ENCODE peak calls at places on chromosomes 7 and 10, in seven cellular contexts. One of them, this sample, is unnamed.
A peak's percentile ranks its signal among the peaks of the same experiment; 100 is the strongest.

GRCh38 chr7:143405158-143405557 is 3.5 kb downstream of the EPHA1 start:
- DNase-seq in SK-N-DZ: no peak
- DNase-seq in ELR: no peak
- DNase-seq in HCT116: no peak
- DNase-seq in GM12892: no peak
- DNase-seq in iris pigment epithelial cell: no peak
- DNase-seq in CD4-positive, CD25-positive, alpha-beta regulatory T cell: no peak
- DNase-seq in this sample: no peak

GRCh38 chr10:127216786-127217185 is 20.4 kb upstream of the INSYN2A start:
- DNase-seq in iris pigment epithelial cell: no peak
- DNase-seq in CD4-positive, CD25-positive, alpha-beta regulatory T cell: no peak
- DNase-seq in HCT116: no peak
- DNase-seq in ELR: no peak
- DNase-seq in GM12892: no peak
- DNase-seq in SK-N-DZ: no peak
- DNase-seq in this sample: no peak

GRCh38 chr7:126727930-126728331 is 524.8 kb downstream of the GRM8 start:
- DNase-seq in iris pigment epithelial cell: peak; percentile 78
- DNase-seq in GM12892: no peak
- DNase-seq in ELR: peak; percentile 82
- DNase-seq in SK-N-DZ: no peak
- DNase-seq in CD4-positive, CD25-positive, alpha-beta regulatory T cell: no peak
- DNase-seq in HCT116: no peak
- DNase-seq in this sample: no peak

GRCh38 chr10:89792187-89792586 is 90.8 kb downstream of the KIF20B start:
- DNase-seq in iris pigment epithelial cell: peak; percentile 45
- DNase-seq in CD4-positive, CD25-positive, alpha-beta regulatory T cell: no peak
- DNase-seq in SK-N-DZ: no peak
- DNase-seq in HCT116: no peak
- DNase-seq in GM12892: no peak
- DNase-seq in ELR: peak; percentile 58
- DNase-seq in this sample: no peak

GRCh38 chr7:103866919-103867318 is 122.5 kb downstream of the RELN start:
- DNase-seq in CD4-positive, CD25-positive, alpha-beta regulatory T cell: no peak
- DNase-seq in HCT116: no peak
- DNase-seq in SK-N-DZ: peak; percentile 35
- DNase-seq in ELR: no peak
- DNase-seq in iris pigment epithelial cell: no peak
- DNase-seq in GM12892: no peak
- DNase-seq in this sample: peak; percentile 67

GRCh38 chr10:13586676-13587355 is at the start of gene PRPF18:
- DNase-seq in CD4-positive, CD25-positive, alpha-beta regulatory T cell: peak; percentile 93
- DNase-seq in HCT116: peak; percentile 92
- DNase-seq in SK-N-DZ: peak; percentile 94
- DNase-seq in iris pigment epithelial cell: peak; percentile 92
- DNase-seq in GM12892: peak; percentile 92
- DNase-seq in ELR: peak; percentile 95
- DNase-seq in this sample: peak; percentile 90

GRCh38 chr10:133370026-133370786 is 2.9 kb downstream of the ECHS1 start:
- DNase-seq in ELR: no peak
- DNase-seq in iris pigment epithelial cell: no peak
- DNase-seq in HCT116: no peak
- DNase-seq in GM12892: no peak
- DNase-seq in CD4-positive, CD25-positive, alpha-beta regulatory T cell: no peak
- DNase-seq in SK-N-DZ: no peak
- DNase-seq in this sample: no peak

GRCh38 chr7:29987083-29987482 is 2.5 kb downstream of the SCRN1 start:
- DNase-seq in HCT116: no peak
- DNase-seq in GM12892: no peak
- DNase-seq in CD4-positive, CD25-positive, alpha-beta regulatory T cell: no peak
- DNase-seq in SK-N-DZ: no peak
- DNase-seq in ELR: peak; percentile 80
- DNase-seq in iris pigment epithelial cell: peak; percentile 70
- DNase-seq in this sample: no peak

GRCh38 chr10:94358480-94358879 is 4.3 kb downstream of the NOC3L start:
- DNase-seq in iris pigment epithelial cell: peak; percentile 97
- DNase-seq in CD4-positive, CD25-positive, alpha-beta regulatory T cell: no peak
- DNase-seq in SK-N-DZ: no peak
- DNase-seq in GM12892: no peak
- DNase-seq in ELR: peak; percentile 95
- DNase-seq in HCT116: peak; percentile 43
- DNase-seq in this sample: no peak

GRCh38 chr7:7696458-7697119 is 21.8 kb downstream of the RPA3 start:
- DNase-seq in ELR: peak; percentile 76
- DNase-seq in iris pigment epithelial cell: peak; percentile 81
- DNase-seq in HCT116: peak; percentile 65
- DNase-seq in GM12892: no peak
- DNase-seq in CD4-positive, CD25-positive, alpha-beta regulatory T cell: no peak
- DNase-seq in SK-N-DZ: no peak
- DNase-seq in this sample: no peak

This sample was measured in SHP77.